ENCODE peak calls at places on chromosomes 1 and 21, in five cellular contexts. U is AG04449, R is dorsolateral prefrontal cortex, Y is ovary, A is brain microvascular endothelial cell. D is an unnamed sample.

GRCh38 chr1:15174615-15174983 is 21.1 kb downstream of the TMEM51 start:
- DNase-seq in R (no peak), A (no peak), Y (no peak), U (no peak), D (no peak)

GRCh38 chr1:162912061-162912667 is 51.2 kb upstream of the CCDC190 start:
- DNase-seq in Y (no peak), A (no peak), R (no peak), U (no peak), D (no peak)

GRCh38 chr1:92599184-92599583 is 112.5 kb upstream of the GFI1 start:
- DNase-seq in U (peak), A (no peak), R (no peak), Y (no peak), D (peak)

GRCh38 chr1:36212782-36213181 is 11.5 kb upstream of the THRAP3 start:
- DNase-seq in R (no peak), Y (no peak), A (no peak), U (no peak), D (no peak)

GRCh38 chr1:61931587-61932279 is 189.5 kb downstream of the PATJ start:
- DNase-seq in Y (no peak), A (no peak), U (no peak), R (no peak), D (no peak)

GRCh38 chr1:156481527-156481926 is 19.0 kb downstream of the MEF2D start:
- DNase-seq in A (no peak), U (no peak), Y (no peak), R (no peak), D (no peak)

GRCh38 chr21:41207401-41208388 is 39.7 kb downstream of the BACE2 start:
- DNase-seq in Y (no peak), A (peak), R (no peak), U (peak), D (peak)

GRCh38 chr1:190179817-190180216 is 297.8 kb downstream of the BRINP3 start:
- DNase-seq in U (no peak), A (no peak), Y (no peak), R (no peak), D (no peak)

GRCh38 chr1:247054992-247055415 is 23.6 kb downstream of the ZNF670 start:
- DNase-seq in R (no peak), Y (no peak), U (no peak), A (peak), D (no peak)

GRCh38 chr1:4657920-4658585 is 3.6 kb downstream of the AJAP1 start:
- DNase-seq in Y (no peak), A (no peak), R (peak), U (no peak), D (no peak)

GRCh38 chr1:225915538-225915991 is 8.5 kb downstream of the PYCR2 start:
- DNase-seq in U (no peak), R (no peak), A (no peak), Y (no peak), D (no peak)

GRCh38 chr1:159214149-159214760 is 9.6 kb downstream of the ACKR1 start:
- DNase-seq in A (peak), R (peak), Y (no peak), U (no peak), D (no peak)

GRCh38 chr21:27953328-27954045 is 986.6 kb upstream of the ADAMTS5 start:
- DNase-seq in R (no peak), Y (no peak), U (no peak), A (no peak), D (no peak)

GRCh38 chr1:171142451-171143121 is 42.5 kb upstream of the FMO2 start:
- DNase-seq in R (no peak), Y (peak), U (no peak), A (peak), D (peak)

GRCh38 chr1:89358287-89358893 is 5.5 kb upstream of the GBP6 start:
- DNase-seq in R (peak), U (no peak), A (peak), Y (peak), D (peak)

GRCh38 chr1:39609618-39610331 is 29.7 kb downstream of the HEYL start:
- DNase-seq in Y (peak), U (no peak), A (no peak), R (no peak), D (no peak)

GRCh38 chr1:87950369-87950768 is 621.7 kb downstream of the LMO4 start:
- DNase-seq in A (no peak), U (no peak), R (no peak), Y (no peak), D (no peak)

GRCh38 chr1:101995984-101996731 is 568 bp downstream of the OLFM3 start:
- DNase-seq in Y (no peak), U (no peak), R (peak), A (no peak), D (no peak)

GRCh38 chr1:9842073-9842711 is 18.4 kb upstream of the CLSTN1 start:
- DNase-seq in U (no peak), A (no peak), R (no peak), Y (no peak), D (no peak)

GRCh38 chr1:201171063-201172036 is 17.1 kb upstream of the TMEM9 start:
- DNase-seq in R (no peak), Y (peak), U (no peak), A (peak), D (no peak)

GRCh38 chr1:85884372-85885035 is 176.3 kb upstream of the ZNHIT6 start:
- DNase-seq in R (no peak), U (no peak), Y (no peak), A (no peak), D (no peak)

GRCh38 chr1:37726746-37727145 is 34.4 kb downstream of the CDCA8 start:
- DNase-seq in A (no peak), U (no peak), Y (no peak), R (no peak), D (no peak)

GRCh38 chr1:172912765-172913260 is 137.9 kb downstream of the TNFSF18 start:
- DNase-seq in Y (no peak), U (no peak), A (no peak), R (no peak), D (no peak)

GRCh38 chr1:20290624-20291597 is at the start of gene VWA5B1:
- DNase-seq in Y (no peak), R (no peak), A (no peak), U (no peak), D (no peak)

GRCh38 chr1:162977944-162978568 is 91.1 kb upstream of the RGS4 start:
- DNase-seq in U (no peak), Y (no peak), R (no peak), A (no peak), D (no peak)

GRCh38 chr1:32798679-32799416 is 18.3 kb downstream of the YARS1 start:
- DNase-seq in R (no peak), Y (no peak), U (no peak), A (no peak), D (no peak)

GRCh38 chr21:45031231-45032191 is 42.9 kb upstream of the ADARB1 start:
- DNase-seq in Y (no peak), A (no peak), U (no peak), R (peak), D (no peak)

GRCh38 chr1:50735443-50735842 is 224.6 kb downstream of the FAF1 start:
- DNase-seq in U (no peak), R (no peak), Y (no peak), A (no peak), D (no peak)

GRCh38 chr1:114112775-114113174 is 40.9 kb downstream of the SYT6 start:
- DNase-seq in R (no peak), U (no peak), A (no peak), Y (no peak), D (no peak)

GRCh38 chr1:45679123-45679522 is 7.2 kb downstream of the GPBP1L1 start:
- DNase-seq in U (no peak), A (no peak), Y (no peak), R (no peak), D (no peak)

DNA sequence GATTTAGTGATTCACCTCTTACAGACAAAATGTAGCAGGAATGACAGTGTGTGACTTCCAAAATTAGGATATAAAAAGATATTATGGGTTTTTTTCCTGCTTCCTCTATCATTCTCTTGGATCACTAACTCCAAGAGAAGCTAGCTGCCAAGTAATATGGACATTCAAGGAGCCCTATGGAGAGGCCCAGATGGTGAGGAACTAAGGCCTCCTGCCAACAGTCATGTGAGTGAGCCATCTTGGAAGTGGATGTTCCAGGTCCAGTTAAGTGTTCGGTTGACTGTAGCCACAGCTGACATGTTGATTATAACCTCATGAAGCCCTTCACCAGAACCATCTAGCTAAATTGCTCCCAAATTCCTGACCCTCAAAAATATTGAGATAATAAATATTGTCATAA is 38.8 kb downstream of the CD160 start:
- DNase-seq in Y (no peak), U (no peak), R (no peak), A (no peak), D (no peak)
- TF ChIP-seq CTCF in Y (no peak), U (no peak), R (no peak), A (no peak), D (no peak)

GRCh38 chr1:34770891-34771508 is 10.0 kb upstream of the GJB3 start:
- DNase-seq in R (peak), A (no peak), U (no peak), Y (no peak), D (no peak)
- H3K4me3 ChIP-seq in R (no peak), A (no peak), U (no peak), Y (no peak), D (no peak)

DNA sequence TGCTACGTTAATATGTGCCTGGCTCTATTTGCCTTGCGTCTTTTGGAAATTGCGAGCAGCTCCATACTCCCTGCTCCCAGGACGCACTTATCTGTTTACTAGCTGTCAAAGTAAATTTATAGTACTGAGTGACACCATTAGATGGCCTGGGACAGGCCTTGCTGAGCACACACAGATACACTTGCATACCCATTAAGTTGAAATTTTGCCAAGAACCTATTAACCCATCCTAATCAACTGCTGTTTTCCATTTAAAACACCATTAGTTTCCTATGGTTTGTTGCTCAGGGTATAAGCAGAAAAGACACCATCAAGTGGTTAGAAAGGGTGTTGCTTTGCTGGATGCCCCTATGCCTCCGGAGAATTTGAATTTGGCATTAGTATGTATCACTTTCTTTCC is 187.3 kb downstream of the SLC44A5 start:
- DNase-seq in Y (no peak), A (no peak), U (no peak), R (no peak), D (no peak)
- TF ChIP-seq CTCF in Y (no peak), A (no peak), U (no peak), R (no peak), D (no peak)

GRCh38 chr21:38351961-38352521 is 95.2 kb downstream of the KCNJ15 start:
- DNase-seq in R (no peak), A (peak), Y (no peak), U (peak), D (peak)
- H3K4me3 ChIP-seq in R (no peak), A (no peak), Y (no peak), U (no peak), D (no peak)

GRCh38 chr1:7070389-7071029 is 285.3 kb downstream of the CAMTA1 start:
- DNase-seq in R (peak), Y (peak), U (peak), A (peak), D (peak)
- TF ChIP-seq CTCF in R (peak), Y (peak), U (peak), A (peak), D (peak)

GRCh38 chr1:77283701-77284425 is 2.0 kb downstream of the AK5 start:
- DNase-seq in A (no peak), Y (no peak), U (no peak), R (no peak), D (no peak)
- H3K4me3 ChIP-seq in A (no peak), Y (no peak), U (peak), R (peak), D (no peak)

GRCh38 chr1:24284156-24284471 is 35.0 kb upstream of the GRHL3 start:
- DNase-seq in Y (no peak), A (no peak), R (no peak), U (no peak), D (no peak)
- TF ChIP-seq CTCF in Y (no peak), A (no peak), R (no peak), U (no peak), D (no peak)

DNA sequence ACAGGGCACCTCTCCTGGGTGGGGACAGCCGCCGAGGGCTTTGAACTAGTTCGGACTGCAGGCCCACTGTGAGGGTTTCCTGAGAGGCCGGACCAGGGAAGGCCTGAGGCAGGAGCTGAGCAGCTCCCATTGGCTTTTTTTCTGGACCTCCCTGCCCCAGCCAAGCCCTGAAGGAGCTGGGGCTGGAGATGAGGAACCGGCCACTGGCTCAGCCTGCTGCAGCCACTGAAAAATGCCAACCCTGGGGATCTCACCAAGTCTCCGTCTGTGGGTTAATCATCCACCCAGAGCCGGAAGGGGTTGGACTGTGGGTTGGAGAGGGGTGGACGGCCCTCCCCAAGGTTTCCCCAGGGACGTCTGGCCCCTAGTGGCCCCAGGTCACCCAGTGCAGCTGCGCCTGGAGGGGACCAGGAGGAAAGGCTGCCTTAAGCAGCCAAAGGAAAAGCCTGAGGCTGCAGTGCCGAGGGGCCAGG is 2.5 kb downstream of the VWA1 start:
- DNase-seq in A (no peak), U (no peak), R (no peak), Y (no peak), D (no peak)
- H3K4me3 ChIP-seq in A (no peak), U (no peak), R (no peak), Y (no peak), D (no peak)

GRCh38 chr1:218402771-218403110 is 57.6 kb downstream of the TGFB2 start:
- DNase-seq in R (no peak), A (no peak), Y (no peak), U (no peak), D (no peak)
- TF ChIP-seq CTCF in R (no peak), A (no peak), Y (no peak), U (no peak), D (no peak)